ENCODE peak calls at places on chromosomes 11 and 22, in nine cellular contexts. One of them, this sample, is unnamed.

GRCh38 chr22:17271711-17272451 is 52.6 kb upstream of the ADA2 start:
- DNase-seq in epithelial cell of proximal tubule: no peak
- DNase-seq in heart left ventricle: no peak
- DNase-seq in MCF 10A: no peak
- DNase-seq in GM10248: no peak
- DNase-seq in RWPE1: no peak
- DNase-seq in fibroblast of lung: no peak
- DNase-seq in breast epithelium: no peak
- DNase-seq in thoracic aorta: no peak
- DNase-seq in this sample: no peak

GRCh38 chr11:57288771-57289579 is 35.8 kb downstream of the TNKS1BP1 start:
- DNase-seq in epithelial cell of proximal tubule: no peak
- DNase-seq in heart left ventricle: no peak
- DNase-seq in MCF 10A: peak
- DNase-seq in GM10248: no peak
- DNase-seq in RWPE1: peak
- DNase-seq in fibroblast of lung: peak
- DNase-seq in breast epithelium: no peak
- DNase-seq in thoracic aorta: no peak
- DNase-seq in this sample: no peak

GRCh38 chr22:49300951-49301397 is 526.7 kb downstream of the BRD1 start:
- DNase-seq in epithelial cell of proximal tubule: no peak
- DNase-seq in heart left ventricle: no peak
- DNase-seq in MCF 10A: no peak
- DNase-seq in GM10248: no peak
- DNase-seq in RWPE1: no peak
- DNase-seq in fibroblast of lung: no peak
- DNase-seq in breast epithelium: peak
- DNase-seq in thoracic aorta: no peak
- DNase-seq in this sample: no peak

GRCh38 chr11:7170431-7170830 is 81.3 kb upstream of the SYT9 start:
- DNase-seq in epithelial cell of proximal tubule: no peak
- DNase-seq in heart left ventricle: no peak
- DNase-seq in MCF 10A: peak
- DNase-seq in GM10248: no peak
- DNase-seq in RWPE1: no peak
- DNase-seq in fibroblast of lung: no peak
- DNase-seq in breast epithelium: no peak
- DNase-seq in thoracic aorta: no peak
- DNase-seq in this sample: no peak

GRCh38 chr22:25347752-25348102 is 128.3 kb downstream of the CRYBB2 start:
- DNase-seq in epithelial cell of proximal tubule: no peak
- DNase-seq in heart left ventricle: no peak
- DNase-seq in MCF 10A: no peak
- DNase-seq in GM10248: no peak
- DNase-seq in RWPE1: no peak
- DNase-seq in fibroblast of lung: no peak
- DNase-seq in breast epithelium: no peak
- DNase-seq in thoracic aorta: no peak
- DNase-seq in this sample: no peak

GRCh38 chr22:24137595-24137994 is 43.7 kb upstream of the SUSD2 start:
- DNase-seq in epithelial cell of proximal tubule: no peak
- DNase-seq in heart left ventricle: no peak
- DNase-seq in MCF 10A: no peak
- DNase-seq in GM10248: no peak
- DNase-seq in RWPE1: no peak
- DNase-seq in fibroblast of lung: peak
- DNase-seq in breast epithelium: no peak
- DNase-seq in thoracic aorta: no peak
- DNase-seq in this sample: no peak

GRCh38 chr22:50473855-50474671 is 772 bp downstream of the SBF1 start:
- DNase-seq in epithelial cell of proximal tubule: no peak
- DNase-seq in heart left ventricle: no peak
- DNase-seq in MCF 10A: no peak
- DNase-seq in GM10248: no peak
- DNase-seq in RWPE1: no peak
- DNase-seq in fibroblast of lung: peak
- DNase-seq in breast epithelium: no peak
- DNase-seq in thoracic aorta: no peak
- DNase-seq in this sample: no peak

GRCh38 chr22:45891021-45891421 is 85.9 kb downstream of the WNT7B start:
- DNase-seq in epithelial cell of proximal tubule: no peak
- DNase-seq in heart left ventricle: no peak
- DNase-seq in MCF 10A: no peak
- DNase-seq in GM10248: no peak
- DNase-seq in RWPE1: no peak
- DNase-seq in fibroblast of lung: no peak
- DNase-seq in breast epithelium: no peak
- DNase-seq in thoracic aorta: no peak
- DNase-seq in this sample: no peak

DNA sequence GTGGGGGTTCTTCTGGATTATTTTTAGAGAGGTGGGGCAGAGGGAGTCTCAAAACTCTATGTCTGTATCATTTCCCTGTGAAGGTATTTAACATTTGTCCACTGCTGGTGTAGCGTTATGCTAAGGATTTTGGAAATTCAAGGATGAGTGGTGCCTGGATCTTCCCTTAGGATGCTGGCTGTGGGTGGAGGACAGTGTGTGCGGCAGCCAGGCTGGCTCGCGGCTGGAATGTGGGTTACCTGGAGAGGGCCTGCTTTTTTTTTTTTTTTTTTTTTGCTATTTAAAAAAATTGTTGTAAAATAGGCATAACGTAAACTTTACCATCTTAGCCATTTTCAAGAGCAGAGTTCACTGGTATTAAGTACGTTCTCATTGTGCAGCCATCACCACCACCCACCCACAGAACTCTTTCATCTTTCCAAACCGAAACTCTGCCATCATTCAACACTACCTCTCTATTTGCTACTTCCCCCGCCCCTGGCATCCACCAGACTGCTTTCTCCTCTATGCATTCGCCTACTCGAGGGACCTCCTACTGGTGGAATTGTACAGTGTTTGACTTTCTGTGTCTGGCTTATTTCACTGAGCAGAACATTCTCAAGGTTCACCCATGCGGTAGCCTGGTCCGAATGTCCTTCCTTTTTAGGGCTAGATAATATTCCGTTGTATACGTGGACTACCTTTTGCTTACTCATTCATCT is 67.1 kb downstream of the PARVB start:
- DNase-seq in epithelial cell of proximal tubule: no peak
- DNase-seq in heart left ventricle: no peak
- DNase-seq in MCF 10A: peak
- DNase-seq in GM10248: no peak
- DNase-seq in RWPE1: no peak
- DNase-seq in fibroblast of lung: no peak
- DNase-seq in breast epithelium: no peak
- DNase-seq in thoracic aorta: no peak
- DNase-seq in this sample: no peak
- TF ChIP-seq CTCF in epithelial cell of proximal tubule: peak
- TF ChIP-seq CTCF in heart left ventricle: no peak
- TF ChIP-seq CTCF in MCF 10A: no peak
- TF ChIP-seq CTCF in GM10248: no peak
- TF ChIP-seq CTCF in RWPE1: no peak
- TF ChIP-seq CTCF in fibroblast of lung: peak
- TF ChIP-seq CTCF in breast epithelium: no peak
- TF ChIP-seq CTCF in thoracic aorta: no peak
- TF ChIP-seq CTCF in this sample: peak

GRCh38 chr11:24233041-24233440 is 263.8 kb upstream of the LUZP2 start:
- DNase-seq in epithelial cell of proximal tubule: no peak
- DNase-seq in heart left ventricle: no peak
- DNase-seq in MCF 10A: no peak
- DNase-seq in GM10248: no peak
- DNase-seq in RWPE1: no peak
- DNase-seq in fibroblast of lung: no peak
- DNase-seq in breast epithelium: no peak
- DNase-seq in thoracic aorta: no peak
- DNase-seq in this sample: no peak

GRCh38 chr11:24239930-24240329 is 256.9 kb upstream of the LUZP2 start:
- DNase-seq in epithelial cell of proximal tubule: no peak
- DNase-seq in heart left ventricle: no peak
- DNase-seq in MCF 10A: no peak
- DNase-seq in GM10248: no peak
- DNase-seq in RWPE1: no peak
- DNase-seq in fibroblast of lung: no peak
- DNase-seq in breast epithelium: no peak
- DNase-seq in thoracic aorta: no peak
- DNase-seq in this sample: no peak

GRCh38 chr11:24239016-24239720 is 257.7 kb upstream of the LUZP2 start:
- DNase-seq in epithelial cell of proximal tubule: peak
- DNase-seq in heart left ventricle: no peak
- DNase-seq in MCF 10A: no peak
- DNase-seq in GM10248: no peak
- DNase-seq in RWPE1: peak
- DNase-seq in fibroblast of lung: peak
- DNase-seq in breast epithelium: no peak
- DNase-seq in thoracic aorta: no peak
- DNase-seq in this sample: no peak

GRCh38 chr11:24240496-24240895 is 256.4 kb upstream of the LUZP2 start:
- DNase-seq in epithelial cell of proximal tubule: no peak
- DNase-seq in heart left ventricle: no peak
- DNase-seq in MCF 10A: no peak
- DNase-seq in GM10248: no peak
- DNase-seq in RWPE1: no peak
- DNase-seq in fibroblast of lung: no peak
- DNase-seq in breast epithelium: no peak
- DNase-seq in thoracic aorta: no peak
- DNase-seq in this sample: no peak

DNA sequence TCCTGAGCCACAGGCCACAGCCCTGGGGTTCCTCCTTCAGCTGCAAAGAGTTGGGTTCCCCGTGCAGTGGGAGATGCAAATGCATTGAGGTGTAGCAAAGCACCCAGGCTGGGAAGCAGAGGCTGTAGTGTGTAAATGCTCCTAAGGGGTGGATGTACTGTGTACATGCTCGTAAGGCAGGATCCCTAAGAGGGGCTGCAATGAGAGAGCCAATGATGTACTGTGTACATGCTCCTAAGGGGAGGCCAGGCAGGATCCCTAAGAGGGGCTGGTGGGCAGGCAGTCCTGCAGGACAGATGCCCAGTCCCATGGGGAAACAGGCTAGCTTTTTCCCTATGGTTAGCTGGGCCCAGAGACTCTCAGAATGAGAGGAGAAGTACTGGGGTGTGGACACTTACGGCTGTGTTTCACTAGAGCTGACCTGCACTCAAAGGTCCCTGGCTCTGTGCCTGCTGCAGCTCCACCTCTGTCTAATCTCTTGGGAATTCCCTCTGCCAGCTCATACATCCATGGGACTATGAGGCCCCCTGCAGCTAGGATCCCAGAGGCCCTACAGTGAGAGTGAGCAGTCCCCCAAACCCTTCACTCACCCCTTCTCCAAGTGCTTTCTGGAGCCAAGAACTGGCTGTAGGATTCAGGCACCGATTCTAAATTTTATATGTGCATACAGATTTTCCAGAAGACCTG is 261.9 kb upstream of the LUZP2 start:
- DNase-seq in epithelial cell of proximal tubule: no peak
- DNase-seq in heart left ventricle: no peak
- DNase-seq in MCF 10A: peak
- DNase-seq in GM10248: no peak
- DNase-seq in RWPE1: peak
- DNase-seq in fibroblast of lung: peak
- DNase-seq in breast epithelium: no peak
- DNase-seq in thoracic aorta: no peak
- DNase-seq in this sample: no peak
- TF ChIP-seq CTCF in epithelial cell of proximal tubule: peak
- TF ChIP-seq CTCF in heart left ventricle: no peak
- TF ChIP-seq CTCF in MCF 10A: no peak
- TF ChIP-seq CTCF in GM10248: no peak
- TF ChIP-seq CTCF in RWPE1: no peak
- TF ChIP-seq CTCF in fibroblast of lung: peak
- TF ChIP-seq CTCF in breast epithelium: no peak
- TF ChIP-seq CTCF in thoracic aorta: no peak
- TF ChIP-seq CTCF in this sample: no peak

GRCh38 chr11:104154296-104154695 is 9.7 kb downstream of the PDGFD start:
- DNase-seq in epithelial cell of proximal tubule: no peak
- DNase-seq in heart left ventricle: no peak
- DNase-seq in MCF 10A: no peak
- DNase-seq in GM10248: no peak
- DNase-seq in RWPE1: no peak
- DNase-seq in fibroblast of lung: no peak
- DNase-seq in breast epithelium: no peak
- DNase-seq in thoracic aorta: no peak
- DNase-seq in this sample: no peak

GRCh38 chr11:104148074-104148473 is 15.9 kb downstream of the PDGFD start:
- DNase-seq in epithelial cell of proximal tubule: no peak
- DNase-seq in heart left ventricle: no peak
- DNase-seq in MCF 10A: peak
- DNase-seq in GM10248: no peak
- DNase-seq in RWPE1: no peak
- DNase-seq in fibroblast of lung: peak
- DNase-seq in breast epithelium: no peak
- DNase-seq in thoracic aorta: no peak
- DNase-seq in this sample: no peak

GRCh38 chr11:104152941-104153340 is 11.0 kb downstream of the PDGFD start:
- DNase-seq in epithelial cell of proximal tubule: no peak
- DNase-seq in heart left ventricle: no peak
- DNase-seq in MCF 10A: no peak
- DNase-seq in GM10248: no peak
- DNase-seq in RWPE1: no peak
- DNase-seq in fibroblast of lung: no peak
- DNase-seq in breast epithelium: no peak
- DNase-seq in thoracic aorta: no peak
- DNase-seq in this sample: no peak

GRCh38 chr11:104148696-104149095 is 15.3 kb downstream of the PDGFD start:
- DNase-seq in epithelial cell of proximal tubule: no peak
- DNase-seq in heart left ventricle: no peak
- DNase-seq in MCF 10A: no peak
- DNase-seq in GM10248: no peak
- DNase-seq in RWPE1: no peak
- DNase-seq in fibroblast of lung: no peak
- DNase-seq in breast epithelium: no peak
- DNase-seq in thoracic aorta: no peak
- DNase-seq in this sample: no peak

GRCh38 chr11:104151404-104152204 is 12.3 kb downstream of the PDGFD start:
- DNase-seq in epithelial cell of proximal tubule: no peak
- DNase-seq in heart left ventricle: no peak
- DNase-seq in MCF 10A: peak
- DNase-seq in GM10248: no peak
- DNase-seq in RWPE1: peak
- DNase-seq in fibroblast of lung: peak
- DNase-seq in breast epithelium: no peak
- DNase-seq in thoracic aorta: no peak
- DNase-seq in this sample: no peak
- TF ChIP-seq CTCF in epithelial cell of proximal tubule: peak
- TF ChIP-seq CTCF in heart left ventricle: peak
- TF ChIP-seq CTCF in MCF 10A: peak
- TF ChIP-seq CTCF in GM10248: peak
- TF ChIP-seq CTCF in RWPE1: peak
- TF ChIP-seq CTCF in fibroblast of lung: peak
- TF ChIP-seq CTCF in breast epithelium: peak
- TF ChIP-seq CTCF in thoracic aorta: peak
- TF ChIP-seq CTCF in this sample: peak

DNA sequence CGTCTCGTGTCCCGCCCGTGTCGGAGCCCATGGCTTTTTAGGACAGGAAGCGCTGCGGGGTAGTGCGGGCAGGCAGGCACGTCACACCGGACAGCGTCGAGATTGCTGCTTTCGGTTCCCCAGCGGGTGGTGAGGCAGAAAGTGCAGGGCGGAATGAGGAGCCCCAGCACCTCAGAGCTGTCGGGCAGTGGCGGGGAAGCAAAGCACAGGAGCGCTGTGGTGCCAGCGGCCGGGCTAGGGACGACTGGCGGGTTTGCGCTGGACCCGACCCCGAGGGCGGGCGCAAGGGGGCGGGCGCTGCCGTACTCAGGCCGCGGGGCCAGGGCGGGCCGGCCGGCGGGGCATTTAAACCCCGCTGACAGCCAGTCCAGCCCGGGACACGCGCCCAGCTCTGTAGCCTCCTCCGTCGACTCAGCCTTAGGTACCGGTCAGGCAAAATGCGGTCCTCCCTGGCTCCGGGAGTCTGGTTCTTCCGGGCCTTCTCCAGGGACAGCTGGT is at the start of gene SLC37A2:
- DNase-seq in epithelial cell of proximal tubule: no peak
- DNase-seq in heart left ventricle: peak
- DNase-seq in MCF 10A: peak
- DNase-seq in GM10248: peak
- DNase-seq in RWPE1: peak
- DNase-seq in fibroblast of lung: peak
- DNase-seq in breast epithelium: no peak
- DNase-seq in thoracic aorta: peak
- DNase-seq in this sample: peak
- TF ChIP-seq CTCF in epithelial cell of proximal tubule: peak
- TF ChIP-seq CTCF in heart left ventricle: peak
- TF ChIP-seq CTCF in MCF 10A: peak
- TF ChIP-seq CTCF in GM10248: peak
- TF ChIP-seq CTCF in RWPE1: peak
- TF ChIP-seq CTCF in fibroblast of lung: no peak
- TF ChIP-seq CTCF in breast epithelium: peak
- TF ChIP-seq CTCF in thoracic aorta: peak
- TF ChIP-seq CTCF in this sample: peak

This sample was measured in GM12864.